ENCODE peak calls at places on chromosome 12, in ten cellular contexts. L, K, W, I, B, T, Y, N, J and C are unnamed samples.

GRCh38 chr12:45583011-45583657 is 146.4 kb upstream of the ARID2 start:
- DNase-seq in J (peak), N (no peak), K (no peak), T (no peak), W (no peak), Y (no peak), L (peak), B (no peak), I (no peak), C (no peak)

GRCh38 chr12:92602476-92602875 is 100.3 kb upstream of the PLEKHG7 start:
- DNase-seq in N (no peak), K (no peak), B (no peak), I (no peak), W (peak), Y (no peak), L (peak), J (no peak), T (no peak), C (no peak)

GRCh38 chr12:114799574-114800487 is 115.9 kb upstream of the TBX3 start:
- DNase-seq in Y (no peak), J (peak), L (peak), I (peak), T (peak), N (no peak), B (peak), K (peak), W (peak), C (no peak)

GRCh38 chr12:28987538-28988383 is 161.3 kb upstream of the FAR2 start:
- DNase-seq in I (no peak), L (no peak), Y (no peak), K (no peak), W (peak), B (no peak), T (peak), N (no peak), J (no peak), C (no peak)

GRCh38 chr12:105256921-105257320 is 20.9 kb upstream of the APPL2 start:
- DNase-seq in I (no peak), Y (no peak), L (peak), W (no peak), J (no peak), B (no peak), N (no peak), T (no peak), K (no peak), C (no peak)

GRCh38 chr12:28517101-28517500 is 326.8 kb downstream of the CCDC91 start:
- DNase-seq in L (no peak), N (no peak), K (no peak), J (no peak), T (no peak), I (no peak), Y (no peak), B (no peak), W (no peak), C (no peak)

GRCh38 chr12:48917857-48918537 is 7.3 kb downstream of the FKBP11 start:
- DNase-seq in W (no peak), N (no peak), B (no peak), I (no peak), Y (no peak), J (peak), K (no peak), L (no peak), T (no peak), C (no peak)

GRCh38 chr12:105285378-105285777 is 45.1 kb upstream of the C12orf75 start:
- DNase-seq in B (no peak), T (no peak), W (no peak), K (no peak), N (no peak), L (no peak), Y (no peak), J (no peak), I (no peak), C (no peak)

GRCh38 chr12:45290218-45290609 is 74.3 kb downstream of the ANO6 start:
- DNase-seq in B (no peak), L (peak), W (peak), Y (no peak), K (no peak), I (no peak), N (no peak), J (no peak), T (no peak), C (no peak)

GRCh38 chr12:25436206-25436912 is 116.7 kb downstream of the LMNTD1 start:
- DNase-seq in N (no peak), I (no peak), B (peak), T (peak), Y (no peak), L (peak), K (no peak), J (no peak), W (peak), C (peak)

GRCh38 chr12:112820796-112821195 is 29.2 kb downstream of the RPH3A start:
- DNase-seq in B (no peak), J (no peak), Y (no peak), L (no peak), K (no peak), N (no peak), I (no peak), T (no peak), W (no peak), C (no peak)

GRCh38 chr12:30752255-30752654 is 2.5 kb downstream of the CAPRIN2 start:
- DNase-seq in W (no peak), Y (no peak), I (no peak), T (no peak), B (no peak), J (no peak), K (no peak), L (no peak), N (no peak), C (no peak)

GRCh38 chr12:30754383-30754749 is 385 bp downstream of the CAPRIN2 start:
- DNase-seq in T (no peak), J (no peak), W (peak), I (no peak), B (no peak), L (no peak), K (no peak), Y (no peak), N (no peak), C (no peak)

GRCh38 chr12:30753761-30754382 is 879 bp downstream of the CAPRIN2 start:
- DNase-seq in J (no peak), T (no peak), K (no peak), I (no peak), W (peak), B (no peak), L (peak), N (no peak), Y (no peak), C (no peak)

GRCh38 chr12:30754750-30755394 is at the start of gene CAPRIN2:
- DNase-seq in N (peak), W (peak), J (peak), I (peak), T (peak), Y (no peak), L (peak), K (peak), B (peak), C (peak)

DNA sequence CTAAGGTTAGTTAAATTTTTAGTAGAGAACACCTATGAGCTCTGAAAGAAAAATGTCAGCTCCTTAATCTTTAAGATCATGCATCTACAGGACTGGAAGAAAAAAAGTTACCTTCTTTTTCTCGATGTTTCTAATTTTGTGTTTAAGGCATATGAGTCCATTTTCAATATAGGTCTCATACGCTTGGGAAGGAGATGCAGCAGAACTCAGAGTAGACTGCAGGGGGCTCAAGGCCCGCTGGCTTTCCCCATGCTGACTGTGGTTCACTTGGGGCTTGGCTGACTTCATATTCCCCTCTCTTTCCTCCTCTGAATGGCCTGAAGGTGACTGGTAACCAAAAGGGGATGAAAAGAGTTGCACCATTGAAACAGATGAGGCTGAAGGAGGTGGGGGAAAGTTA is 1.5 kb downstream of the CAPRIN2 start:
- DNase-seq in I (no peak), K (no peak), J (no peak), N (no peak), B (no peak), W (peak), Y (no peak), L (peak), T (peak), C (no peak)
- H3K4me3 ChIP-seq in I (no peak), K (no peak), J (no peak), N (peak), B (no peak), W (peak), Y (no peak), L (peak), T (peak), C (no peak)

GRCh38 chr12:106986625-106987389 is at the start of gene MTERF2:
- DNase-seq in N (peak), W (peak), L (peak), T (peak), Y (no peak), J (peak), B (peak), K (peak), I (peak), C (peak)
- TF ChIP-seq POLR2A in N (peak), W (peak), L (peak), T (peak), Y (no peak), J (peak), B (peak), K (peak), I (no peak), C (no peak)

DNA sequence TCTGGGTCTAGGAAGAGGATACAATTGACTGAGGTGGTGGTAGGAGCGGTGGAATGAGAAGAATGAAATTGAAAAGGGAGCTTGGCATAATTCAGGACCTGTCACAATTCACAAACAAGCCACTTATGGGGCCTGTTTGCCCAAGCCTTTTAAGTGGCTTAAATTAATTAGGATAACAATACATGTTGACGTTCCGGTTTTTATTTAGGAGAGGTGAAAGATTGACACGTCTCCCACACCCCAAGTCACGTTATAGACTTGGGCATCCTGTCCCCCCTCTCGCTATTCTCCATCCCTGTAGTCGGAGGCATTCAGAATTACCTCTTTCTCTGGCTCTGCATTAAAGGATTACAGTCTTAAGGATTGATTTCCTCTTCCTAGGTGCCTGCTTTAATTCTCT is 954 bp upstream of the CALCOCO1 start:
- DNase-seq in L (no peak), T (no peak), J (no peak), I (no peak), W (no peak), N (no peak), K (no peak), B (no peak), Y (no peak), C (no peak)
- H3K4me3 ChIP-seq in L (peak), T (peak), J (peak), I (peak), W (peak), N (peak), K (peak), B (no peak), Y (peak), C (no peak)

GRCh38 chr12:79690156-79690605 is 583 bp downstream of the PAWR start:
- DNase-seq in W (peak), J (no peak), K (peak), N (no peak), B (peak), Y (no peak), I (peak), T (peak), L (peak), C (no peak)
- TF ChIP-seq POLR2A in W (no peak), J (no peak), K (no peak), N (no peak), B (no peak), Y (no peak), I (no peak), T (no peak), L (no peak), C (no peak)

DNA sequence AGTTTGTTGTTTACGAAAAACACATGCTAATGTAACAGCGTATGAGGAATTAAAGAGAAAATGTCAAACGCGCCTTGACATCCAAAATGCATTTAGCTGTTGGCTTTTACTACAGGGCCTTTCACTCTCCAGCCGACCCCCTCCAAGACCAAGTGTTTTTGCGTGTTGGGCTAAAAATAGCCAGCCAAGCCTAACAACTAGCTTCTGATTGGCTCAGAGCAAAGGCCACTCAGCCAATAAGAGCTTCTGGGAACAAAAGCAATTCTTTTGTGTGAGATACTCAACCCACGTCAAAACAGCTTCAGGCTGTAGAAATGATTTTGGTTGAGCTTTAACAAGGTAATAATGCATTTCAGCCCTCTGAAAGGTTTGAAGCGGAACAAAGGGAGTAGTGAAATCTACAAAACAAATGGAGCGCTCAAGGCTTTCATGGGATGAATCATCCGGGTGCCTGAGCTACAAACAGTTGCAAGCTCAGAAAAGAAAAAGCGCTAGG is 198.7 kb upstream of the DCN start:
- DNase-seq in N (no peak), I (peak), K (no peak), L (peak), B (peak), T (no peak), J (no peak), W (peak), Y (no peak), C (peak)
- H3K4me3 ChIP-seq in N (peak), I (peak), K (peak), L (peak), B (no peak), T (no peak), J (peak), W (no peak), Y (peak), C (no peak)

DNA sequence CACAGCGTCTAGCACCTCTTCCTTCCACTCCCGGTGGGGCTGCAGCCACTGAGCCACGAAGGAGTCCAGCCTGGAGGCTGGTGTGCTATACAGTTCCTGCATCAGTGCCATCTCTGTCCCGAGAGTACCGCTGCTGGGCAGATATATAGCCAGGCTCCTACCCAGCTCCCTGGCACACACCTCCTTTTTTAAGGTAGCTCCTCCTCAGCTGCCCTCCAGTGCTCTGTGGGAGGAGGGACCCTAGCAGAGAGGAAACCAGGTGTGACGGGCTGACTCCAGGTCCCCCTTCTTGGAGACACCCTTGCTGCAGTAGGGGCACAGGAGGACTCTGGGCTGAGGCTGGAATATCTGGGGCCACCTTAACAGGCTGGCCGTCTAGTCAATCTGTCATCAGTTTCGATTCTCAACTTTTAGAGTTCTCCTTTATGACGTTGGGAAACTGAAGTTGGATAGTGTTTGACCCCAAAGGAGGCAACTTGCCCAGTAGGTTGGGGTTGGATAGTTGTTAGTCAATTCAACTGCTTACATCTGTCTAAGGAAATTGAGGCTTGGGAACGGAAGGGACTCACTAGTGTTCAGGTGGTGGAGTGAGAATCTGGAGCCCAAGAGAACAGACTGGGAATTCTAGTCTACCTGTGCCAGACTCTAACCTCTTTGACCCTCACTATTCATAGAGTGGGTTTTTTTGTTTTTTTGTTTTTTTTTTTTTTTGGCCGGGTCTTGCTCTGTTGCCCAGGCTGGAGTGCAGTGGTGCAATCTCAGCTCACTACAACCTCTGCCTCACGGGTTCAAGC is at the start of gene OASL:
- DNase-seq in B (peak), T (no peak), Y (no peak), K (peak), N (no peak), I (peak), J (peak), W (no peak), L (no peak), C (no peak)
- TF ChIP-seq POLR2A in B (no peak), T (no peak), Y (no peak), K (peak), N (no peak), I (no peak), J (peak), W (no peak), L (no peak), C (no peak)

DNA sequence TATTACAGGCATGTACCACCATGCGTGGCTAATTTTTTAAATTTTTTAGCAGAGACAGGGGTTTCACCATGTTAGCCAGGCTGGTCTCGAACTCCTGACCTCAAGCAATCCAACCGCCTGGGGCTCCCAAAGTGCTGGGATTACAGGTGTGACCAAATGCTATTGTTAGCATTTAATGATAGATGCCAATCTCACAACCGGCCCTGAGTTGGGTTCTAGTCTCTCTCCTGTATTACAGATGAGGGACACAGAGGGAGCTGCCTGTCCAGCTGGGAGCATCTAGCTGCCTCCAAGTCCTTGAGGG is 55.7 kb downstream of the TESC start:
- DNase-seq in T (no peak), J (no peak), K (no peak), I (no peak), L (no peak), B (no peak), Y (no peak), W (no peak), N (no peak), C (no peak)
- H3K4me3 ChIP-seq in T (no peak), J (no peak), K (no peak), I (no peak), L (no peak), B (no peak), Y (no peak), W (no peak), N (no peak), C (no peak)